ENCODE peak calls at places on chromosome 4, in four cellular contexts. B is NCI-H510A, C is T-helper 2 cell, E is EH. I is an unnamed sample.
A peak's percentile ranks its signal among the peaks of the same experiment; 100 is the strongest.

GRCh38 chr4:8689741-8690140 is 97.2 kb downstream of the CPZ start:
- DNase-seq in B (no peak), C (no peak), E (no peak), I (no peak)

GRCh38 chr4:80566203-80566872 is 230.8 kb downstream of the CFAP299 start:
- DNase-seq in B (peak; percentile 4), C (no peak), E (peak; percentile 5), I (no peak)

GRCh38 chr4:56326363-56326762 is 60.9 kb downstream of the AASDH start:
- DNase-seq in B (no peak), C (no peak), E (no peak), I (no peak)

GRCh38 chr4:142265536-142265935 is 580.6 kb downstream of the INPP4B start:
- DNase-seq in B (no peak), C (no peak), E (peak; percentile 56), I (no peak)

GRCh38 chr4:150149381-150149780 is 71.1 kb downstream of the DCLK2 start:
- DNase-seq in B (no peak), C (no peak), E (peak; percentile 62), I (no peak)

GRCh38 chr4:11505225-11505971 is 76.7 kb upstream of the HS3ST1 start:
- DNase-seq in B (no peak), C (no peak), E (no peak), I (no peak)

GRCh38 chr4:101458473-101458872 is 111.1 kb upstream of the PPP3CA start:
- DNase-seq in B (no peak), C (no peak), E (no peak), I (no peak)

GRCh38 chr4:123362103-123362502 is 34.5 kb upstream of the SPRY1 start:
- DNase-seq in B (no peak), C (no peak), E (no peak), I (no peak)

GRCh38 chr4:61359301-61359700 is 159.2 kb downstream of the ADGRL3 start:
- DNase-seq in B (no peak), C (no peak), E (no peak), I (no peak)

GRCh38 chr4:126386512-126386911 is 1071.8 kb downstream of the FAT4 start:
- DNase-seq in B (no peak), C (no peak), E (no peak), I (no peak)

GRCh38 chr4:37795796-37796195 is 30.7 kb upstream of the PGM2 start:
- DNase-seq in B (no peak), C (no peak), E (no peak), I (no peak)

GRCh38 chr4:2363056-2363719 is 55.3 kb downstream of the ZFYVE28 start:
- DNase-seq in B (no peak), C (no peak), E (peak; percentile 37), I (no peak)

GRCh38 chr4:81905966-81906365 is 434.3 kb upstream of the RASGEF1B start:
- DNase-seq in B (no peak), C (no peak), E (no peak), I (no peak)

GRCh38 chr4:83910693-83911092 is 374.8 kb downstream of the GPAT3 start:
- DNase-seq in B (no peak), C (no peak), E (no peak), I (no peak)

GRCh38 chr4:742742-743311 is 37.2 kb downstream of the PCGF3 start:
- DNase-seq in B (no peak), C (peak; percentile 64), E (peak; percentile 60), I (no peak)

GRCh38 chr4:128768373-128768996 is 41.0 kb upstream of the JADE1 start:
- DNase-seq in B (no peak), C (no peak), E (peak; percentile 7), I (no peak)

GRCh38 chr4:185004562-185005208 is 13.6 kb upstream of the HELT start:
- DNase-seq in B (peak; percentile 38), C (no peak), E (no peak), I (no peak)

GRCh38 chr4:88097781-88098180 is 60.7 kb downstream of the ABCG2 start:
- DNase-seq in B (no peak), C (no peak), E (peak; percentile 17), I (no peak)

GRCh38 chr4:38538517-38538916 is 125.5 kb upstream of the KLF3 start:
- DNase-seq in B (no peak), C (no peak), E (no peak), I (no peak)

GRCh38 chr4:84238247-84239090 is 260.6 kb downstream of the NKX6-1 start:
- DNase-seq in B (no peak), C (no peak), E (peak; percentile 15), I (no peak)

GRCh38 chr4:12692815-12693214 is 791.3 kb downstream of the RAB28 start:
- DNase-seq in B (no peak), C (no peak), E (no peak), I (no peak)

GRCh38 chr4:53586121-53586816 is 5.0 kb downstream of the LNX1 start:
- DNase-seq in B (no peak), C (no peak), E (peak; percentile 98), I (no peak)

GRCh38 chr4:152803541-152803940 is 23.8 kb downstream of the ARFIP1 start:
- DNase-seq in B (no peak), C (no peak), E (no peak), I (no peak)

GRCh38 chr4:76977731-76978350 is 28.3 kb downstream of the SEPTIN11 start:
- DNase-seq in B (no peak), C (no peak), E (peak; percentile 88), I (no peak)

GRCh38 chr4:108080752-108081151 is 88.0 kb downstream of the LEF1 start:
- DNase-seq in B (no peak), C (peak; percentile 23), E (no peak), I (no peak)

GRCh38 chr4:159455675-159456235 is 352.9 kb downstream of the RAPGEF2 start:
- DNase-seq in B (no peak), C (no peak), E (peak; percentile 59), I (no peak)

GRCh38 chr4:128386761-128387599 is 99.4 kb upstream of the PGRMC2 start:
- DNase-seq in B (no peak), C (no peak), E (peak; percentile 99), I (peak; percentile 98)

GRCh38 chr4:173119818-173120217 is 48.8 kb upstream of the GALNT7 start:
- DNase-seq in B (no peak), C (no peak), E (peak; percentile 1), I (no peak)

GRCh38 chr4:15906024-15906443 is 32.5 kb downstream of the FGFBP1 start:
- DNase-seq in B (peak; percentile 22), C (no peak), E (no peak), I (no peak)

GRCh38 chr4:119132306-119132705 is 3.3 kb upstream of the MYOZ2 start:
- DNase-seq in B (no peak), C (no peak), E (peak; percentile 37), I (no peak)

GRCh38 chr4:19164334-19164733 is 1087.4 kb upstream of the SLIT2 start:
- DNase-seq in B (no peak), C (no peak), E (no peak), I (no peak)